ENCODE peak calls at places on chromosomes 6 and 20, in eight cellular contexts. One of them, this sample, is unnamed.

GRCh38 chr6:38489951-38490350 is 149.8 kb downstream of the BTBD9 start:
- DNase-seq in adipocyte: peak; percentile 73
- DNase-seq in A549: no peak
- DNase-seq in body of pancreas: no peak
- DNase-seq in heart right ventricle: no peak
- DNase-seq in prostate gland: no peak
- DNase-seq in uterus: no peak
- DNase-seq in neural progenitor cell: no peak
- DNase-seq in this sample: no peak

GRCh38 chr6:32114853-32115252 is 5.7 kb upstream of the TNXB start:
- DNase-seq in adipocyte: peak; percentile 53
- DNase-seq in A549: no peak
- DNase-seq in body of pancreas: no peak
- DNase-seq in heart right ventricle: no peak
- DNase-seq in prostate gland: no peak
- DNase-seq in uterus: no peak
- DNase-seq in neural progenitor cell: no peak
- DNase-seq in this sample: no peak

GRCh38 chr20:23149623-23150279 is 63.6 kb upstream of the CD93 start:
- DNase-seq in adipocyte: no peak
- DNase-seq in A549: no peak
- DNase-seq in body of pancreas: no peak
- DNase-seq in heart right ventricle: no peak
- DNase-seq in prostate gland: no peak
- DNase-seq in uterus: no peak
- DNase-seq in neural progenitor cell: no peak
- DNase-seq in this sample: no peak

GRCh38 chr20:51553897-51554504 is 11.5 kb upstream of the NFATC2 start:
- DNase-seq in adipocyte: no peak
- DNase-seq in A549: no peak
- DNase-seq in body of pancreas: no peak
- DNase-seq in heart right ventricle: no peak
- DNase-seq in prostate gland: no peak
- DNase-seq in uterus: no peak
- DNase-seq in neural progenitor cell: no peak
- DNase-seq in this sample: no peak

GRCh38 chr20:51500936-51501335 is 41.6 kb downstream of the NFATC2 start:
- DNase-seq in adipocyte: no peak
- DNase-seq in A549: no peak
- DNase-seq in body of pancreas: no peak
- DNase-seq in heart right ventricle: no peak
- DNase-seq in prostate gland: no peak
- DNase-seq in uterus: no peak
- DNase-seq in neural progenitor cell: no peak
- DNase-seq in this sample: peak; percentile 53

GRCh38 chr20:60512436-60512835 is 554.2 kb downstream of the CDH26 start:
- DNase-seq in adipocyte: no peak
- DNase-seq in A549: no peak
- DNase-seq in body of pancreas: no peak
- DNase-seq in heart right ventricle: no peak
- DNase-seq in prostate gland: no peak
- DNase-seq in uterus: no peak
- DNase-seq in neural progenitor cell: no peak
- DNase-seq in this sample: no peak

GRCh38 chr20:33561981-33562601 is 72.2 kb downstream of the CBFA2T2 start:
- DNase-seq in adipocyte: peak; percentile 74
- DNase-seq in A549: peak; percentile 74
- DNase-seq in body of pancreas: peak; percentile 92
- DNase-seq in heart right ventricle: peak; percentile 47
- DNase-seq in prostate gland: peak; percentile 91
- DNase-seq in uterus: peak; percentile 86
- DNase-seq in neural progenitor cell: peak; percentile 22
- DNase-seq in this sample: no peak

GRCh38 chr6:131281471-131282270 is 146.4 kb downstream of the AKAP7 start:
- DNase-seq in adipocyte: no peak
- DNase-seq in A549: no peak
- DNase-seq in body of pancreas: peak; percentile 54
- DNase-seq in heart right ventricle: no peak
- DNase-seq in prostate gland: no peak
- DNase-seq in uterus: no peak
- DNase-seq in neural progenitor cell: peak; percentile 61
- DNase-seq in this sample: peak; percentile 69

GRCh38 chr20:44215125-44215524 is 4.6 kb upstream of the OSER1 start:
- DNase-seq in adipocyte: peak; percentile 84
- DNase-seq in A549: peak; percentile 77
- DNase-seq in body of pancreas: peak; percentile 71
- DNase-seq in heart right ventricle: peak; percentile 64
- DNase-seq in prostate gland: peak; percentile 53
- DNase-seq in uterus: peak; percentile 70
- DNase-seq in neural progenitor cell: peak; percentile 75
- DNase-seq in this sample: peak; percentile 76

GRCh38 chr6:121951918-121952379 is 447.5 kb upstream of the HSF2 start:
- DNase-seq in adipocyte: peak; percentile 70
- DNase-seq in A549: no peak
- DNase-seq in body of pancreas: peak; percentile 9
- DNase-seq in heart right ventricle: no peak
- DNase-seq in prostate gland: peak; percentile 37
- DNase-seq in uterus: no peak
- DNase-seq in neural progenitor cell: no peak
- DNase-seq in this sample: no peak

GRCh38 chr6:13273202-13273930 is 55.0 kb downstream of the TBC1D7 start:
- DNase-seq in adipocyte: no peak
- DNase-seq in A549: no peak
- DNase-seq in body of pancreas: no peak
- DNase-seq in heart right ventricle: no peak
- DNase-seq in prostate gland: no peak
- DNase-seq in uterus: no peak
- DNase-seq in neural progenitor cell: no peak
- DNase-seq in this sample: no peak

GRCh38 chr6:67888546-67888885 is 746.6 kb upstream of the ADGRB3 start:
- DNase-seq in adipocyte: no peak
- DNase-seq in A549: no peak
- DNase-seq in body of pancreas: no peak
- DNase-seq in heart right ventricle: no peak
- DNase-seq in prostate gland: no peak
- DNase-seq in uterus: no peak
- DNase-seq in neural progenitor cell: no peak
- DNase-seq in this sample: no peak

GRCh38 chr6:22098623-22099022 is 198.2 kb downstream of the PRL start:
- DNase-seq in adipocyte: no peak
- DNase-seq in A549: no peak
- DNase-seq in body of pancreas: no peak
- DNase-seq in heart right ventricle: no peak
- DNase-seq in prostate gland: no peak
- DNase-seq in uterus: no peak
- DNase-seq in neural progenitor cell: no peak
- DNase-seq in this sample: no peak

GRCh38 chr6:143197377-143197776 is 136.7 kb downstream of the AIG1 start:
- DNase-seq in adipocyte: no peak
- DNase-seq in A549: no peak
- DNase-seq in body of pancreas: no peak
- DNase-seq in heart right ventricle: no peak
- DNase-seq in prostate gland: no peak
- DNase-seq in uterus: no peak
- DNase-seq in neural progenitor cell: no peak
- DNase-seq in this sample: no peak

GRCh38 chr6:76351275-76351674 is 278.8 kb upstream of the IMPG1 start:
- DNase-seq in adipocyte: no peak
- DNase-seq in A549: peak; percentile 12
- DNase-seq in body of pancreas: peak; percentile 63
- DNase-seq in heart right ventricle: no peak
- DNase-seq in prostate gland: no peak
- DNase-seq in uterus: no peak
- DNase-seq in neural progenitor cell: peak; percentile 58
- DNase-seq in this sample: no peak

GRCh38 chr20:22985212-22985611 is 49.9 kb upstream of the SSTR4 start:
- DNase-seq in adipocyte: no peak
- DNase-seq in A549: no peak
- DNase-seq in body of pancreas: no peak
- DNase-seq in heart right ventricle: no peak
- DNase-seq in prostate gland: no peak
- DNase-seq in uterus: no peak
- DNase-seq in neural progenitor cell: no peak
- DNase-seq in this sample: no peak

GRCh38 chr6:107879912-107880311 is 55.8 kb upstream of the SCML4 start:
- DNase-seq in adipocyte: no peak
- DNase-seq in A549: no peak
- DNase-seq in body of pancreas: no peak
- DNase-seq in heart right ventricle: no peak
- DNase-seq in prostate gland: no peak
- DNase-seq in uterus: no peak
- DNase-seq in neural progenitor cell: no peak
- DNase-seq in this sample: no peak

DNA sequence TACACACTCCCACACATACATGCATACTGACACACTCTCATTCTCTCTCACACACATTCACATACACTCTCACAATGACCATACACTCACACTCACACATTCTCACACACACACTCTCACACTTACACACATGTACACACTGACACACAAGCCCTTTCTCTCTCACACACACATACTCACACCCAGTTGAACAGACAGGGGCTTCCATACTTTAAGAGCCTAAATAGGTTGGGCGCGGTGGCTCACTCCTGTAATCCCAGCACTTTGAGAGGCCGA is 236.3 kb downstream of the LRFN2 start:
- DNase-seq in adipocyte: no peak
- DNase-seq in A549: no peak
- DNase-seq in body of pancreas: no peak
- DNase-seq in heart right ventricle: no peak
- DNase-seq in prostate gland: no peak
- DNase-seq in uterus: no peak
- DNase-seq in neural progenitor cell: no peak
- DNase-seq in this sample: no peak
- H3K4me1 ChIP-seq in adipocyte: peaks cover 9% of the 10 kb centered on the region
- H3K4me1 ChIP-seq in A549: no peaks in the 10 kb centered on the region
- H3K4me1 ChIP-seq in body of pancreas: peaks cover 14% of the 10 kb centered on the region
- H3K4me1 ChIP-seq in heart right ventricle: no peaks in the 10 kb centered on the region
- H3K4me1 ChIP-seq in prostate gland: no peaks in the 10 kb centered on the region
- H3K4me1 ChIP-seq in uterus: peaks cover 5% of the 10 kb centered on the region
- H3K4me1 ChIP-seq in neural progenitor cell: peaks cover 28% of the 10 kb centered on the region
- H3K4me1 ChIP-seq in this sample: no peaks in the 10 kb centered on the region

GRCh38 chr6:116586738-116587137 is 15.4 kb downstream of the RWDD1 start:
- DNase-seq in adipocyte: no peak
- DNase-seq in A549: no peak
- DNase-seq in body of pancreas: no peak
- DNase-seq in heart right ventricle: no peak
- DNase-seq in prostate gland: no peak
- DNase-seq in uterus: no peak
- DNase-seq in neural progenitor cell: no peak
- DNase-seq in this sample: no peak

GRCh38 chr6:116586276-116586675 is 15.0 kb downstream of the RWDD1 start:
- DNase-seq in adipocyte: no peak
- DNase-seq in A549: no peak
- DNase-seq in body of pancreas: no peak
- DNase-seq in heart right ventricle: no peak
- DNase-seq in prostate gland: no peak
- DNase-seq in uterus: no peak
- DNase-seq in neural progenitor cell: no peak
- DNase-seq in this sample: no peak
- H3K4me1 ChIP-seq in adipocyte: peaks cover 10% of the 10 kb centered on the region
- H3K4me1 ChIP-seq in A549: no peaks in the 10 kb centered on the region
- H3K4me1 ChIP-seq in body of pancreas: no peaks in the 10 kb centered on the region
- H3K4me1 ChIP-seq in heart right ventricle: no peaks in the 10 kb centered on the region
- H3K4me1 ChIP-seq in prostate gland: no peaks in the 10 kb centered on the region
- H3K4me1 ChIP-seq in uterus: no peaks in the 10 kb centered on the region
- H3K4me1 ChIP-seq in neural progenitor cell: no peaks in the 10 kb centered on the region
- H3K4me1 ChIP-seq in this sample: no peaks in the 10 kb centered on the region

DNA sequence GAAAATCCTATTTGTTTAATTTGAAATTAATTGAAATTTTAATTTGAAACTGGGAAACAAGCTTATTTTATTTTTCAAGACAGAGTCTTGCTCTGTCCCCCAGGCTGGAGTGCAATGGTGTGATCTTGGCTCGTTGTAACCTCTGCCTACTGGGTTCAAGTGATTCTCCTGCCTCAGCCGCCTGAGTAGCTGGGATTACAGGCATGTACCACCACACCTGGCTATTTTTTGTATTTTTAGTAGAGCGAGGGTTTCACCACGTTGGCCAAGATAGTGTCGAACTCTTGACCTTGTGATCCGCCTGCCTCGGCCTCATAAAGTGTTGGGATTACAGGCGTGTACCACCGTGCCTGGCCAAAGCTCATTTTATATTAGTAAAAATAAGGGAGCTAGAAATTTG is 4.2 kb downstream of the SRSF3 start:
- DNase-seq in adipocyte: no peak
- DNase-seq in A549: no peak
- DNase-seq in body of pancreas: no peak
- DNase-seq in heart right ventricle: no peak
- DNase-seq in prostate gland: no peak
- DNase-seq in uterus: no peak
- DNase-seq in neural progenitor cell: no peak
- DNase-seq in this sample: no peak
- H3K4me1 ChIP-seq in adipocyte: peaks cover 68% of the 10 kb centered on the region
- H3K4me1 ChIP-seq in A549: peaks cover 63% of the 10 kb centered on the region
- H3K4me1 ChIP-seq in body of pancreas: peaks cover 60% of the 10 kb centered on the region
- H3K4me1 ChIP-seq in heart right ventricle: peaks cover 75% of the 10 kb centered on the region
- H3K4me1 ChIP-seq in prostate gland: peaks cover 4% of the 10 kb centered on the region
- H3K4me1 ChIP-seq in uterus: peaks cover 12% of the 10 kb centered on the region
- H3K4me1 ChIP-seq in neural progenitor cell: peaks cover 45% of the 10 kb centered on the region
- H3K4me1 ChIP-seq in this sample: peaks cover 72% of the 10 kb centered on the region

GRCh38 chr6:35663447-35664235 is 25.1 kb downstream of the FKBP5 start:
- DNase-seq in adipocyte: peak; percentile 68
- DNase-seq in A549: no peak
- DNase-seq in body of pancreas: no peak
- DNase-seq in heart right ventricle: no peak
- DNase-seq in prostate gland: no peak
- DNase-seq in uterus: no peak
- DNase-seq in neural progenitor cell: peak; percentile 18
- DNase-seq in this sample: no peak

GRCh38 chr6:35668096-35668495 is 20.6 kb downstream of the FKBP5 start:
- DNase-seq in adipocyte: no peak
- DNase-seq in A549: no peak
- DNase-seq in body of pancreas: no peak
- DNase-seq in heart right ventricle: no peak
- DNase-seq in prostate gland: no peak
- DNase-seq in uterus: no peak
- DNase-seq in neural progenitor cell: peak; percentile 23
- DNase-seq in this sample: no peak

GRCh38 chr6:35664945-35665344 is 23.8 kb downstream of the FKBP5 start:
- DNase-seq in adipocyte: no peak
- DNase-seq in A549: no peak
- DNase-seq in body of pancreas: no peak
- DNase-seq in heart right ventricle: no peak
- DNase-seq in prostate gland: no peak
- DNase-seq in uterus: no peak
- DNase-seq in neural progenitor cell: no peak
- DNase-seq in this sample: no peak

GRCh38 chr6:35665573-35665972 is 23.1 kb downstream of the FKBP5 start:
- DNase-seq in adipocyte: no peak
- DNase-seq in A549: no peak
- DNase-seq in body of pancreas: no peak
- DNase-seq in heart right ventricle: no peak
- DNase-seq in prostate gland: no peak
- DNase-seq in uterus: no peak
- DNase-seq in neural progenitor cell: no peak
- DNase-seq in this sample: no peak

DNA sequence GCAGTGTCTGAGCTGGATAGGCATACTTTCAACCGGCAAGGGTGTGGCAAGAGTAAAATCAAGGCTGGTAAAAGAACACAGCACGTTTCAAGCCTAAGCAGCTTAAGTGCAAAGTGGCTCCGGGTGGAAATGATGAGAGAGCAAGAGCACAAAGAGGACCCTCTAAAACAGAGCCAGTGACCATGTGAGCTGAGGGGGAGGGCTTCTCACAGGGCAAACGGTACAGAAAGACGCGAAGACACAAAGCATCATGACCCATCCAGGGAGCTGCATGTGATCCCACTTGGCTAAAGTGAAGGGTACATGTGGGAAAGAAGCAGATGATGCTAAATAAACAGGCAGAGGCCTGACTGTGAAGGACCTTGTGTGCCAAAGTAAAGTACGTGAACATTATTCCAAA is 25.7 kb downstream of the FKBP5 start:
- DNase-seq in adipocyte: no peak
- DNase-seq in A549: no peak
- DNase-seq in body of pancreas: peak; percentile 67
- DNase-seq in heart right ventricle: no peak
- DNase-seq in prostate gland: peak; percentile 13
- DNase-seq in uterus: no peak
- DNase-seq in neural progenitor cell: peak; percentile 75
- DNase-seq in this sample: no peak
- H3K4me1 ChIP-seq in adipocyte: peaks cover 52% of the 10 kb centered on the region
- H3K4me1 ChIP-seq in A549: no peaks in the 10 kb centered on the region
- H3K4me1 ChIP-seq in body of pancreas: peaks cover 65% of the 10 kb centered on the region
- H3K4me1 ChIP-seq in heart right ventricle: peaks cover 54% of the 10 kb centered on the region
- H3K4me1 ChIP-seq in prostate gland: peaks cover 14% of the 10 kb centered on the region
- H3K4me1 ChIP-seq in uterus: no peaks in the 10 kb centered on the region
- H3K4me1 ChIP-seq in neural progenitor cell: peaks cover 19% of the 10 kb centered on the region
- H3K4me1 ChIP-seq in this sample: peaks cover 59% of the 10 kb centered on the region